ENCODE peak calls at places on chromosomes 12 and 14, in ten cellular contexts. J is activated naive CD4-positive, alpha-beta T cell treated with anti-CD3 and anti-CD28 coated beads, Interleukin-2, amount 10 ng/mL, durations not matched to agents 7 days and 5 days; H is amniotic stem cell; N is HFF-Myc; P is fibroblast of the conjunctiva; K is A549; L is gastrocnemius medialis; F is thyroid gland; D is NCI-H2029 treated with DMSO at 0.1 percent for 48 hours; C is stimulated activated CD4-positive, alpha-beta T cell treated with anti-CD3 and anti-CD28 coated beads, Interleukin-2, amount 100 ng/mL, for 48 hours. O is an unnamed sample.

GRCh38 chr14:97626088-97626487 is 828.9 kb downstream of the VRK1 start:
- DNase-seq in L (no peak), N (no peak), K (no peak), P (no peak), J (no peak), F (no peak), H (no peak), C (no peak), D (no peak), O (no peak)

GRCh38 chr12:59587710-59588109 is 8.1 kb upstream of the SLC16A7 start:
- DNase-seq in K (no peak), N (no peak), P (no peak), F (no peak), D (no peak), C (no peak), L (no peak), J (no peak), H (no peak), O (no peak)

GRCh38 chr14:76779221-76780057 is 18.2 kb downstream of the VASH1 start:
- DNase-seq in H (no peak), K (no peak), J (no peak), L (no peak), C (no peak), P (no peak), N (no peak), F (no peak), D (no peak), O (no peak)

GRCh38 chr12:124057691-124058090 is 84.7 kb downstream of the ZNF664 start:
- DNase-seq in D (no peak), J (no peak), C (no peak), L (no peak), F (no peak), H (no peak), P (no peak), K (no peak), N (no peak), O (no peak)

GRCh38 chr14:38409081-38409705 is 153.3 kb upstream of the CLEC14A start:
- DNase-seq in H (no peak), J (no peak), P (no peak), K (no peak), L (no peak), D (no peak), F (no peak), N (no peak), C (no peak), O (no peak)

GRCh38 chr14:61160798-61161197 is 120.3 kb downstream of the TMEM30B start:
- DNase-seq in K (no peak), H (no peak), N (no peak), J (no peak), F (no peak), P (no peak), D (no peak), L (no peak), C (no peak), O (no peak)

GRCh38 chr14:105867961-105868599 is 341.7 kb downstream of the TMEM121 start:
- DNase-seq in D (no peak), P (no peak), C (no peak), L (no peak), J (peak), N (no peak), F (no peak), H (no peak), K (no peak), O (no peak)

GRCh38 chr12:100871335-100871734 is 76.8 kb downstream of the ANO4 start:
- DNase-seq in J (no peak), N (no peak), L (no peak), K (no peak), F (no peak), H (no peak), P (no peak), C (no peak), D (no peak), O (no peak)

GRCh38 chr14:59359451-59360124 is 105.6 kb downstream of the GPR135 start:
- DNase-seq in P (no peak), K (no peak), N (no peak), H (no peak), C (no peak), J (no peak), F (no peak), L (no peak), D (peak), O (no peak)

GRCh38 chr14:94332063-94332583 is 9.0 kb upstream of the SERPINA6 start:
- DNase-seq in L (no peak), K (no peak), F (no peak), J (no peak), C (no peak), P (no peak), D (no peak), H (no peak), N (no peak), O (no peak)

GRCh38 chr12:5988659-5989116 is 43.6 kb upstream of the ANO2 start:
- DNase-seq in P (peak), H (peak), K (peak), D (no peak), C (peak), L (peak), J (peak), N (peak), F (peak), O (peak)